ENCODE peak calls at places on chromosomes 7 and 10, in four cellular contexts. C is GM12891, I is HepG2, E is K562. K is an unnamed sample.
A peak's percentile ranks its signal among the peaks of the same experiment; 100 is the strongest.

GRCh38 chr10:113920819-113921345 is 66.4 kb downstream of the NHLRC2 start:
- DNase-seq in C (no peak), E (no peak), I (no peak), K (no peak)

GRCh38 chr7:156206174-156206573 is 393.9 kb upstream of the SHH start:
- DNase-seq in E (no peak), C (no peak), I (no peak), K (no peak)

GRCh38 chr7:80319461-80319860 is 184.8 kb downstream of the GNAI1 start:
- DNase-seq in C (no peak), I (no peak), E (no peak), K (no peak)

GRCh38 chr7:49770838-49771237 is 2.6 kb upstream of the VWC2 start:
- DNase-seq in I (no peak), C (no peak), E (no peak), K (no peak)

GRCh38 chr10:113578766-113579165 is 25.9 kb downstream of the HABP2 start:
- DNase-seq in E (no peak), I (no peak), C (no peak), K (no peak)

GRCh38 chr7:22447759-22448158 is 52.2 kb downstream of the STEAP1B start:
- DNase-seq in E (no peak), C (no peak), I (no peak), K (no peak)

GRCh38 chr10:15254808-15255655 is 86.5 kb upstream of the NMT2 start:
- DNase-seq in C (no peak), I (no peak), E (no peak), K (no peak)

GRCh38 chr10:102281103-102281502 is 35.8 kb downstream of the GBF1 start:
- DNase-seq in E (no peak), I (no peak), C (no peak), K (no peak)

GRCh38 chr7:69187824-69188335 is 410.4 kb upstream of the AUTS2 start:
- DNase-seq in C (no peak), I (no peak), E (no peak), K (no peak)

GRCh38 chr10:115844592-115844991 is 428.4 kb downstream of the GFRA1 start:
- DNase-seq in E (no peak), I (no peak), C (no peak), K (no peak)

GRCh38 chr10:51783907-51784306 is 84.5 kb upstream of the CSTF2T start:
- DNase-seq in E (no peak), C (no peak), I (no peak), K (no peak)

GRCh38 chr10:86347856-86348255 is 18.7 kb downstream of the GRID1 start:
- DNase-seq in E (no peak), C (no peak), I (no peak), K (no peak)

GRCh38 chr10:120945801-120946302 is 94.7 kb downstream of the WDR11 start:
- DNase-seq in E (no peak), I (no peak), C (no peak), K (no peak)

GRCh38 chr7:25617219-25617618 is 388.9 kb upstream of the NPVF start:
- DNase-seq in I (no peak), E (no peak), C (no peak), K (no peak)

GRCh38 chr7:90769036-90769435 is 172.9 kb downstream of the CDK14 start:
- DNase-seq in C (no peak), I (no peak), E (no peak), K (no peak)

GRCh38 chr7:149692557-149692982 is 80.8 kb downstream of the ZNF467 start:
- DNase-seq in C (no peak), E (no peak), I (no peak), K (no peak)

GRCh38 chr7:140585333-140585732 is 55.3 kb downstream of the DENND2A start:
- DNase-seq in C (no peak), E (no peak), I (no peak), K (no peak)

GRCh38 chr10:44673245-44673999 is 237.7 kb upstream of the TMEM72 start:
- DNase-seq in I (peak; percentile 6), C (no peak), E (no peak), K (no peak)

GRCh38 chr10:44680764-44681163 is 230.4 kb upstream of the TMEM72 start:
- DNase-seq in I (no peak), C (no peak), E (no peak), K (no peak)

GRCh38 chr10:44674536-44674935 is 236.6 kb upstream of the TMEM72 start:
- DNase-seq in I (no peak), C (no peak), E (no peak), K (no peak)

GRCh38 chr10:44671321-44671720 is 239.8 kb upstream of the TMEM72 start:
- DNase-seq in C (no peak), I (no peak), E (no peak), K (no peak)

GRCh38 chr10:44675086-44675874 is 235.9 kb upstream of the TMEM72 start:
- DNase-seq in E (no peak), I (no peak), C (no peak), K (no peak)
- TF ChIP-seq TAF1 in E (no peak), I (no peak), C (no peak), K (no peak)

GRCh38 chr10:17906002-17906401 is 45.7 kb upstream of the SLC39A12 start:
- DNase-seq in E (no peak), I (no peak), C (no peak), K (no peak)
- TF ChIP-seq TAF1 in E (no peak), I (no peak), C (no peak), K (no peak)

GRCh38 chr10:10389182-10389581 is 628.5 kb upstream of the CELF2 start:
- DNase-seq in E (no peak), C (no peak), I (no peak), K (no peak)
- TF ChIP-seq TAF1 in E (no peak), C (no peak), I (no peak), K (no peak)

GRCh38 chr7:14807498-14807897 is 95.1 kb downstream of the DGKB start:
- DNase-seq in I (no peak), E (no peak), C (no peak), K (no peak)

GRCh38 chr7:14805105-14805719 is 97.3 kb downstream of the DGKB start:
- DNase-seq in E (no peak), I (no peak), C (no peak), K (no peak)

DNA sequence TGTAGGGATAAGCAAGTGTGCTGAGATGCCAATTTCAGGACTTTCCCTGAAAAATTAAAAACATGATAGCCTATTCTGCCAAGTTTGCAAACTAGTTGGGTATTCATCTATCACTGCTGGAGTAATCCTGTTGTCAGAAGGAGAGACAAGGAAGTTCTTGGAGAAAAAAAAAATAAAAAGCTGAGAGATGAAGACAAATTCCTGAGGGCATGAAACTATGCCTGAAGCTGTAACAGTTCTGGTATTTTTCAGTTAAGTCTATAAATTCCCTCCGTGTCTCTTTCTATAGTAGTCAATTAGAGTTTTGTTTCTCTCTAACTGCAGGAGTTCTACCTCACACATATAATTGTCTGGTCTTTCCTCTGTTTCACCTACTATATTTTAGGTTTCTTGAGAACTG is 95.7 kb downstream of the DGKB start:
- DNase-seq in I (no peak), C (no peak), E (no peak), K (no peak)
- TF ChIP-seq TAF1 in I (no peak), C (no peak), E (no peak), K (no peak)

DNA sequence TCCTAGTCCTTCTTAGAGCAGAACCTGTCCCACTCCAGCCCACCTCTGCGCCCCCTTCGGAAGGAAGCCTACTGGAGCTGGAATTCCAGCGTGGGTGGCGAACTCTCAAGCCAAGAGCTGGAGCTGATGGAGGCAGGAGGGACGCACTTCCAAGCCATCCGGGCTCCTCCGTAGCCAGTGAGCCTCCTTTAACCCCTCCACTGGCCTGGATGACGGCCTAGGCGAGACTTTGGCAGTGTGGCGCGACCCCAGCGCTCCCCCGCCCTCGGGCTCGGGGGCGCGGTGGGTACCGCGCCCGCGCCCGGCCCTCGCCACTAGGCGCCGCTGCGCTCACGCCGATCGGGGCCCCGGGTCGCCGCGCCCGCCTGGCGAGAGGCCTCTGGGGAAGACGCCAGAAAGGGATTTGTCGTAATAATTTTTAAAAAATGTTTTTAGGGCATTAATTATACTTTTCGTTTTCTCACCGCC is 5.1 kb upstream of the EMX2 start:
- DNase-seq in C (peak; percentile 66), I (no peak), E (peak; percentile 77), K (peak; percentile 61)
- TF ChIP-seq TAF1 in C (no peak), I (no peak), E (no peak), K (no peak)

GRCh38 chr10:34386911-34387310 is 428.2 kb downstream of the PARD3 start:
- DNase-seq in I (no peak), C (no peak), E (no peak), K (no peak)

GRCh38 chr10:34396669-34397068 is 418.4 kb downstream of the PARD3 start:
- DNase-seq in E (no peak), I (no peak), C (no peak), K (no peak)

GRCh38 chr10:34397324-34397723 is 417.8 kb downstream of the PARD3 start:
- DNase-seq in I (no peak), E (no peak), C (no peak), K (no peak)

GRCh38 chr10:34392641-34393170 is 422.4 kb downstream of the PARD3 start:
- DNase-seq in E (no peak), C (no peak), I (no peak), K (no peak)
- TF ChIP-seq TAF1 in E (no peak), C (no peak), I (no peak), K (no peak)